ENCODE peak calls at places on chromosomes 3 and 15, in ten cellular contexts. One of them, this sample, is unnamed.
A peak's percentile ranks its signal among the peaks of the same experiment; 100 is the strongest.

GRCh38 chr3:183829466-183829865 is 4.1 kb upstream of the MAP6D1 start:
- DNase-seq in lower leg skin: no peak
- DNase-seq in Caco-2: no peak
- DNase-seq in transverse colon: no peak
- DNase-seq in astrocyte: no peak
- DNase-seq in upper lobe of left lung: no peak
- DNase-seq in body of pancreas: no peak
- DNase-seq in brain microvascular endothelial cell: no peak
- DNase-seq in type B pancreatic cell: no peak
- DNase-seq in PC-3: no peak
- DNase-seq in this sample: no peak

GRCh38 chr15:39936187-39936586 is 2.3 kb downstream of the EIF2AK4 start:
- DNase-seq in lower leg skin: no peak
- DNase-seq in Caco-2: no peak
- DNase-seq in transverse colon: no peak
- DNase-seq in astrocyte: peak; percentile 88
- DNase-seq in upper lobe of left lung: no peak
- DNase-seq in body of pancreas: no peak
- DNase-seq in brain microvascular endothelial cell: no peak
- DNase-seq in type B pancreatic cell: no peak
- DNase-seq in PC-3: peak; percentile 92
- DNase-seq in this sample: no peak

GRCh38 chr3:118945834-118946233 is 88.8 kb downstream of the IGSF11 start:
- DNase-seq in lower leg skin: no peak
- DNase-seq in Caco-2: no peak
- DNase-seq in transverse colon: no peak
- DNase-seq in astrocyte: no peak
- DNase-seq in upper lobe of left lung: no peak
- DNase-seq in body of pancreas: no peak
- DNase-seq in brain microvascular endothelial cell: no peak
- DNase-seq in type B pancreatic cell: no peak
- DNase-seq in PC-3: no peak
- DNase-seq in this sample: no peak

GRCh38 chr3:52289747-52290595 is 2.3 kb downstream of the GLYCTK start:
- DNase-seq in lower leg skin: no peak
- DNase-seq in Caco-2: peak; percentile 96
- DNase-seq in transverse colon: peak; percentile 82
- DNase-seq in astrocyte: no peak
- DNase-seq in upper lobe of left lung: peak; percentile 82
- DNase-seq in body of pancreas: peak; percentile 64
- DNase-seq in brain microvascular endothelial cell: no peak
- DNase-seq in type B pancreatic cell: no peak
- DNase-seq in PC-3: no peak
- DNase-seq in this sample: no peak

GRCh38 chr3:27607370-27607769 is 114.8 kb downstream of the EOMES start:
- DNase-seq in lower leg skin: no peak
- DNase-seq in Caco-2: no peak
- DNase-seq in transverse colon: no peak
- DNase-seq in astrocyte: no peak
- DNase-seq in upper lobe of left lung: no peak
- DNase-seq in body of pancreas: no peak
- DNase-seq in brain microvascular endothelial cell: no peak
- DNase-seq in type B pancreatic cell: no peak
- DNase-seq in PC-3: peak; percentile 60
- DNase-seq in this sample: no peak

GRCh38 chr15:101014921-101015841 is 96.0 kb downstream of the LRRK1 start:
- DNase-seq in lower leg skin: peak; percentile 31
- DNase-seq in Caco-2: peak; percentile 59
- DNase-seq in transverse colon: peak; percentile 75
- DNase-seq in astrocyte: peak; percentile 32
- DNase-seq in upper lobe of left lung: no peak
- DNase-seq in body of pancreas: peak; percentile 72
- DNase-seq in brain microvascular endothelial cell: peak; percentile 45
- DNase-seq in type B pancreatic cell: peak; percentile 80
- DNase-seq in PC-3: peak; percentile 75
- DNase-seq in this sample: peak; percentile 47

GRCh38 chr15:82058026-82058425 is 12.2 kb upstream of the MEX3B start:
- DNase-seq in lower leg skin: no peak
- DNase-seq in Caco-2: no peak
- DNase-seq in transverse colon: no peak
- DNase-seq in astrocyte: no peak
- DNase-seq in upper lobe of left lung: peak; percentile 54
- DNase-seq in body of pancreas: no peak
- DNase-seq in brain microvascular endothelial cell: no peak
- DNase-seq in type B pancreatic cell: no peak
- DNase-seq in PC-3: no peak
- DNase-seq in this sample: no peak

GRCh38 chr3:123348471-123349200 is 100.3 kb downstream of the ADCY5 start:
- DNase-seq in lower leg skin: no peak
- DNase-seq in Caco-2: no peak
- DNase-seq in transverse colon: no peak
- DNase-seq in astrocyte: no peak
- DNase-seq in upper lobe of left lung: no peak
- DNase-seq in body of pancreas: no peak
- DNase-seq in brain microvascular endothelial cell: no peak
- DNase-seq in type B pancreatic cell: no peak
- DNase-seq in PC-3: no peak
- DNase-seq in this sample: no peak

GRCh38 chr3:164451083-164451910 is 627.0 kb downstream of the SI start:
- DNase-seq in lower leg skin: peak; percentile 22
- DNase-seq in Caco-2: no peak
- DNase-seq in transverse colon: no peak
- DNase-seq in astrocyte: no peak
- DNase-seq in upper lobe of left lung: no peak
- DNase-seq in body of pancreas: no peak
- DNase-seq in brain microvascular endothelial cell: peak; percentile 5
- DNase-seq in type B pancreatic cell: no peak
- DNase-seq in PC-3: no peak
- DNase-seq in this sample: no peak

GRCh38 chr15:40953713-40954074 is 423 bp downstream of the CHAC1 start:
- DNase-seq in lower leg skin: no peak
- DNase-seq in Caco-2: no peak
- DNase-seq in transverse colon: no peak
- DNase-seq in astrocyte: no peak
- DNase-seq in upper lobe of left lung: no peak
- DNase-seq in body of pancreas: no peak
- DNase-seq in brain microvascular endothelial cell: no peak
- DNase-seq in type B pancreatic cell: no peak
- DNase-seq in PC-3: no peak
- DNase-seq in this sample: no peak

GRCh38 chr15:40955141-40955903 is 2.1 kb downstream of the CHAC1 start:
- DNase-seq in lower leg skin: no peak
- DNase-seq in Caco-2: no peak
- DNase-seq in transverse colon: no peak
- DNase-seq in astrocyte: no peak
- DNase-seq in upper lobe of left lung: peak; percentile 78
- DNase-seq in body of pancreas: no peak
- DNase-seq in brain microvascular endothelial cell: no peak
- DNase-seq in type B pancreatic cell: no peak
- DNase-seq in PC-3: no peak
- DNase-seq in this sample: no peak

GRCh38 chr15:40952301-40952900 is 870 bp upstream of the CHAC1 start:
- DNase-seq in lower leg skin: no peak
- DNase-seq in Caco-2: no peak
- DNase-seq in transverse colon: no peak
- DNase-seq in astrocyte: no peak
- DNase-seq in upper lobe of left lung: peak; percentile 52
- DNase-seq in body of pancreas: no peak
- DNase-seq in brain microvascular endothelial cell: no peak
- DNase-seq in type B pancreatic cell: no peak
- DNase-seq in PC-3: no peak
- DNase-seq in this sample: no peak

GRCh38 chr15:40951764-40952163 is 1.5 kb upstream of the CHAC1 start:
- DNase-seq in lower leg skin: no peak
- DNase-seq in Caco-2: no peak
- DNase-seq in transverse colon: no peak
- DNase-seq in astrocyte: no peak
- DNase-seq in upper lobe of left lung: no peak
- DNase-seq in body of pancreas: no peak
- DNase-seq in brain microvascular endothelial cell: no peak
- DNase-seq in type B pancreatic cell: no peak
- DNase-seq in PC-3: no peak
- DNase-seq in this sample: no peak

DNA sequence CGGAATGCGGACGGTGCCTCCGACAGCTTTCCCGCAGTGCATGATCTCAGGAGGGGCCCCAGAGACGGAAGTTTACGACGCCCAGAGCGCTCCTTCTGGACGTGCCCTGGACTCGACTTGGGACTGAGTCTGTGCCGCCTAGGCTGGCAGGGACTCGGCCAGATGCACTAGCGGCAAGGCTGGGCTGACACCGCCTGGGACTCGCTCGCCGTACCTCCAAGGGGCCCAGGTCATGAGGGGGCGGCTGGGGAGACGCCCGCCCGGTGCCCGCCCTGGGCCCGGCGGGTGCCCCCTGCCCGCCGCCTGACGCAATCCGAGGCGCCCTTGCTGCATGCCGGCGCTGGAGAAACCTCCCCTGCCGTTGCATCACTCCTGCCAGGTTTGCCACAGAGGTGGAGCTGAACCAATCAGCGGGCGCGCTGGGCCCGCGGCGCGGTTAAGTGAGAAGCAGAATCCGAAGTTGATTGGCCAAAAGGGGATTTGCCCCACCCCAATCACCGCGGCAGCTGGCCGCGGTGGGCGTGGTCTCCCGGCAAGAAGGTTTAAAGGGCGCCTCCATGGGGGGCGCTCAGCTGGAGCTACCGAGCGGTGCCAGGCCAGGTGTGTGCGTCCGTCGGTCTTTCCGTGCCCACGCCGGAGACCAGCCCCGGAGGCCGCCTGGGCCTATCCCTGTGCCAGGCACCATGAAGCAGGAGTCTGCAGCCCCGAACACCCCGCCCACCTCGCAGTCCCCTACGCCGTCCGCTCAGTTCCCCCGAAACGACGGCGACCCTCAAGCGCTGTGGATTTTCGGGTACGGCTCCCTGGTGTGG is at the start of gene CHAC1:
- DNase-seq in lower leg skin: peak; percentile 91
- DNase-seq in Caco-2: peak; percentile 97
- DNase-seq in transverse colon: peak; percentile 97
- DNase-seq in astrocyte: peak; percentile 89
- DNase-seq in upper lobe of left lung: peak; percentile 98
- DNase-seq in body of pancreas: peak; percentile 96
- DNase-seq in brain microvascular endothelial cell: peak; percentile 93
- DNase-seq in type B pancreatic cell: peak; percentile 89
- DNase-seq in PC-3: peak; percentile 97
- DNase-seq in this sample: peak; percentile 83
- TF ChIP-seq CTCF in lower leg skin: no peak
- TF ChIP-seq CTCF in Caco-2: no peak
- TF ChIP-seq CTCF in transverse colon: peak; percentile 35
- TF ChIP-seq CTCF in astrocyte: no peak
- TF ChIP-seq CTCF in upper lobe of left lung: no peak
- TF ChIP-seq CTCF in body of pancreas: no peak
- TF ChIP-seq CTCF in brain microvascular endothelial cell: peak; percentile 25
- TF ChIP-seq CTCF in type B pancreatic cell: peak; percentile 18
- TF ChIP-seq CTCF in PC-3: no peak
- TF ChIP-seq CTCF in this sample: peak; percentile 11

DNA sequence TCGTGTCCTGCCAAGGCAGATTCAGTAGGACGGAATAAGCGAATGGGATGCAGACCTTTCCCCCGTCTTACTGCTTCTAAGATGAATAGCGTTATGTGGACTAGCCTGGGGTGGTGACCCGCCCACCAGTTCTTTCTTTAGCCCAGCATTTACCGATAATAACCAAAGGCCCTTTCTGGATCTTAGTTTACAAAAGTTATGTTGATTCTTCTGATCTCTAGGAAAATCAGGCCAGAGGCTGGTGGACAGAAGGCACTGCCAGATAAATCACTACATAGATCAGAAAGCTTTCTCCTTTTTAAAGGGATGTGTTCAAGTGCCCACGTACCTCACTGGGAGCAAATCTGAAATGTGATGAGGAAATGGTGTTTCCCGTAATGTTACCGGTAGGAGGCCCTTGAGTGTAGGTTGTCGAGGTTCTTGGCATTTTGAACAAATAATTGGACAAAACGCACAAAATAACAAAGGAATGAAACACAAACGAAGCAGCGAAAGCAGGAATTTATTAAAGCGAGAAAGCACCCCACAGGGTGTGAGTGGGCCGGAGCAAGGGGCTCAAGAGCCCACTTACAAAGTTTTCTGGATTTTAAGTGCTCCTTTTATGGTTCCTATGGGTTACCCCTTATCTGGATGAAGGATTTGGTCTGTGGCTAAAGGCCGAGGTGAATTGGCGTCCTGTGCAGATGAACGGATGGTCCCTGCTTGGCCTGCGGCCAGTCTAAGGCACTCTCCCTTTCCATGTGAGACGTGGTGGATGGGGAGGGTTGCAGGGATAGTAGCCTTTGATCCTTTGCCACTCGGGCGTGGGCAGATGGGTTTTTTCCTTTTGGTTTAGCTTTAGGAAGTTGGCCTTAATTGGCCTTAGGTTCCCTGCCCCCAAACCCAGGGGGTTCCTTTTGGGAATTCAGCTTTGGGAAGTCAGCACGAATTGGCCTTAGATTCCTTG is 977 bp downstream of the SNX1 start:
- DNase-seq in lower leg skin: no peak
- DNase-seq in Caco-2: no peak
- DNase-seq in transverse colon: no peak
- DNase-seq in astrocyte: peak; percentile 36
- DNase-seq in upper lobe of left lung: no peak
- DNase-seq in body of pancreas: no peak
- DNase-seq in brain microvascular endothelial cell: peak; percentile 16
- DNase-seq in type B pancreatic cell: no peak
- DNase-seq in PC-3: peak; percentile 36
- DNase-seq in this sample: no peak
- TF ChIP-seq CTCF in lower leg skin: no peak
- TF ChIP-seq CTCF in Caco-2: no peak
- TF ChIP-seq CTCF in transverse colon: no peak
- TF ChIP-seq CTCF in astrocyte: no peak
- TF ChIP-seq CTCF in upper lobe of left lung: no peak
- TF ChIP-seq CTCF in body of pancreas: no peak
- TF ChIP-seq CTCF in brain microvascular endothelial cell: peak; percentile 40
- TF ChIP-seq CTCF in type B pancreatic cell: peak; percentile 42
- TF ChIP-seq CTCF in PC-3: peak; percentile 33
- TF ChIP-seq CTCF in this sample: no peak

GRCh38 chr3:1251282-1252060 is 158.6 kb downstream of the CNTN6 start:
- DNase-seq in lower leg skin: no peak
- DNase-seq in Caco-2: no peak
- DNase-seq in transverse colon: no peak
- DNase-seq in astrocyte: peak; percentile 27
- DNase-seq in upper lobe of left lung: no peak
- DNase-seq in body of pancreas: no peak
- DNase-seq in brain microvascular endothelial cell: peak; percentile 5
- DNase-seq in type B pancreatic cell: no peak
- DNase-seq in PC-3: no peak
- DNase-seq in this sample: no peak
- TF ChIP-seq CTCF in lower leg skin: no peak
- TF ChIP-seq CTCF in Caco-2: no peak
- TF ChIP-seq CTCF in transverse colon: no peak
- TF ChIP-seq CTCF in astrocyte: no peak
- TF ChIP-seq CTCF in upper lobe of left lung: no peak
- TF ChIP-seq CTCF in body of pancreas: no peak
- TF ChIP-seq CTCF in brain microvascular endothelial cell: peak; percentile 30
- TF ChIP-seq CTCF in type B pancreatic cell: peak; percentile 20
- TF ChIP-seq CTCF in PC-3: no peak
- TF ChIP-seq CTCF in this sample: no peak

DNA sequence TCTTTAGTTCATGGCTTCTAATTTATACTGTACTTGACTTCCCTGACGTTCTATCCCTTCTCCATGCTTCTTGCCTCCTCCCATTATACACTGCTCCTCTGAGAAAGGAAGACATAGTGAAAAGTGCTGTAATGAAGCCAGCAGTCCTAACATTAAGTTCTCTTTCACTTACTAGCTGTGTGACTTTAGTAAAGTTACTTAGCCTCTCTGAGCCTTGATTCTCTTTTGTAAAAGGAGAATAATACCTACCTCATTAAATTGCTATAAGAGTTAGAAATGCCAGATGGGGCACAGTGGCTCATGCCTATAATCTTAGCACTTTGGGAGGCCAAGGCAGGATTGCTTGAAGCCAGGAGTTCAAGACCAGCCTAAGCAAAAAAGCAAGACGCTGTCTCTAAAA is 18.8 kb upstream of the IGF2BP2 start:
- DNase-seq in lower leg skin: no peak
- DNase-seq in Caco-2: no peak
- DNase-seq in transverse colon: no peak
- DNase-seq in astrocyte: no peak
- DNase-seq in upper lobe of left lung: no peak
- DNase-seq in body of pancreas: no peak
- DNase-seq in brain microvascular endothelial cell: no peak
- DNase-seq in type B pancreatic cell: no peak
- DNase-seq in PC-3: no peak
- DNase-seq in this sample: no peak
- TF ChIP-seq CTCF in lower leg skin: no peak
- TF ChIP-seq CTCF in Caco-2: no peak
- TF ChIP-seq CTCF in transverse colon: no peak
- TF ChIP-seq CTCF in astrocyte: no peak
- TF ChIP-seq CTCF in upper lobe of left lung: no peak
- TF ChIP-seq CTCF in body of pancreas: no peak
- TF ChIP-seq CTCF in brain microvascular endothelial cell: no peak
- TF ChIP-seq CTCF in type B pancreatic cell: no peak
- TF ChIP-seq CTCF in PC-3: no peak
- TF ChIP-seq CTCF in this sample: no peak